ENCODE peak calls at places on chromosomes 6 and 20, in seven cellular contexts. R is GM10248, D is MM.1S, U is fibroblast of villous mesenchyme, P is RWPE1, M is neural crest cell, E is foreskin fibroblast. Y is an unnamed sample.

GRCh38 chr6:24431045-24431451 is 28.3 kb downstream of the MRS2 start:
- DNase-seq in R (peak; percentile 39), D (peak; percentile 43), U (peak; percentile 59), P (peak; percentile 45), M (peak; percentile 12), E (no peak), Y (peak; percentile 42)

GRCh38 chr6:159716247-159717086 is 10.8 kb upstream of the WTAP start:
- DNase-seq in R (no peak), D (no peak), U (peak; percentile 97), P (peak; percentile 78), M (no peak), E (peak; percentile 95), Y (no peak)

GRCh38 chr20:35601021-35601973 is 14.3 kb upstream of the SPAG4 start:
- DNase-seq in R (peak; percentile 84), D (peak; percentile 74), U (peak; percentile 82), P (peak; percentile 88), M (peak; percentile 56), E (peak; percentile 66), Y (peak; percentile 86)

GRCh38 chr6:90123796-90124195 is 172.8 kb downstream of the BACH2 start:
- DNase-seq in R (no peak), D (no peak), U (no peak), P (peak; percentile 36), M (no peak), E (no peak), Y (no peak)

GRCh38 chr6:20696676-20697075 is 162.4 kb downstream of the CDKAL1 start:
- DNase-seq in R (no peak), D (no peak), U (peak; percentile 90), P (no peak), M (no peak), E (peak; percentile 89), Y (no peak)

GRCh38 chr6:31912186-31912585 is 10.3 kb upstream of the ZBTB12 start:
- DNase-seq in R (no peak), D (no peak), U (no peak), P (no peak), M (no peak), E (no peak), Y (no peak)

GRCh38 chr20:16801919-16802651 is 53.9 kb downstream of the OTOR start:
- DNase-seq in R (peak; percentile 45), D (peak; percentile 53), U (peak; percentile 51), P (peak; percentile 49), M (peak; percentile 87), E (peak; percentile 24), Y (peak; percentile 32)

GRCh38 chr6:105608711-105609374 is 206.0 kb upstream of the PREP start:
- DNase-seq in R (no peak), D (no peak), U (peak; percentile 99), P (no peak), M (no peak), E (peak; percentile 85), Y (no peak)

GRCh38 chr6:84263557-84263956 is 36.1 kb upstream of the CEP162 start:
- DNase-seq in R (no peak), D (no peak), U (peak; percentile 6), P (no peak), M (no peak), E (no peak), Y (no peak)

GRCh38 chr6:26020291-26020982 is 57.8 kb downstream of the TRIM38 start:
- DNase-seq in R (peak; percentile 83), D (peak; percentile 83), U (peak; percentile 93), P (peak; percentile 97), M (peak; percentile 62), E (peak; percentile 88), Y (peak; percentile 87)

GRCh38 chr6:102023977-102024657 is 630.6 kb downstream of the GRIK2 start:
- DNase-seq in R (no peak), D (no peak), U (no peak), P (no peak), M (no peak), E (no peak), Y (no peak)

GRCh38 chr6:52512199-52512598 is 64.7 kb downstream of the TRAM2 start:
- DNase-seq in R (no peak), D (no peak), U (peak; percentile 94), P (peak; percentile 66), M (no peak), E (peak; percentile 84), Y (no peak)

GRCh38 chr20:3730803-3731370 is 1.6 kb upstream of the HSPA12B start:
- DNase-seq in R (no peak), D (no peak), U (no peak), P (no peak), M (no peak), E (no peak), Y (no peak)

GRCh38 chr20:34302312-34302722 is 838 bp downstream of the AHCY start:
- DNase-seq in R (no peak), D (peak; percentile 32), U (peak; percentile 36), P (peak; percentile 74), M (no peak), E (peak; percentile 26), Y (no peak)

DNA sequence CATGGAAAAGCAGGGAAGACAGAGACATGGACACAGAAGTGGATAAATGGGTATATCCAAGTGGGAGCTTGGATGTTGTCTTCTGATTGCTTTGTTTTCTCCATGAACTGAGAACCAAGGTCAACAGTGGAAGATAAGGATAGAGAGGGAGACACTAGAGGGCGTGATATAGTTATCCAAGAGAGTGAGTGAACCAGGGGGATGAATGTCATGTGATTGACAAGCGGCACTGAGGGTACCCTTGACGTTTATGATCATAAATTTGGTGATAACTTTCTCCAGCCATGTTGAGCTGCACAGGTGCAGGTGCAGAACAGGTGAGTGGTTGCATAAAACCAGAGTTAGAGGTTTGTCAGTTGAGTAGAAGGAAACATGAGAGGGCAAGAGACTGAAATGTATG is 20.7 kb downstream of the EBF4 start:
- DNase-seq in R (no peak), D (no peak), U (no peak), P (no peak), M (no peak), E (no peak), Y (no peak)
- TF ChIP-seq CTCF in R (peak; percentile 40), D (peak; percentile 53), U (no peak), P (no peak), M (no peak), E (peak; percentile 16), Y (peak; percentile 41)

GRCh38 chr6:166036321-166037105 is 131.1 kb downstream of the TBXT start:
- DNase-seq in R (no peak), D (no peak), U (no peak), P (no peak), M (no peak), E (no peak), Y (no peak)

GRCh38 chr6:166027761-166028160 is 139.9 kb downstream of the TBXT start:
- DNase-seq in R (no peak), D (no peak), U (no peak), P (no peak), M (no peak), E (no peak), Y (no peak)

GRCh38 chr6:166031275-166031674 is 136.4 kb downstream of the TBXT start:
- DNase-seq in R (no peak), D (no peak), U (no peak), P (no peak), M (no peak), E (no peak), Y (no peak)

GRCh38 chr6:166029506-166029905 is 138.1 kb downstream of the TBXT start:
- DNase-seq in R (no peak), D (no peak), U (peak; percentile 64), P (no peak), M (no peak), E (no peak), Y (no peak)

DNA sequence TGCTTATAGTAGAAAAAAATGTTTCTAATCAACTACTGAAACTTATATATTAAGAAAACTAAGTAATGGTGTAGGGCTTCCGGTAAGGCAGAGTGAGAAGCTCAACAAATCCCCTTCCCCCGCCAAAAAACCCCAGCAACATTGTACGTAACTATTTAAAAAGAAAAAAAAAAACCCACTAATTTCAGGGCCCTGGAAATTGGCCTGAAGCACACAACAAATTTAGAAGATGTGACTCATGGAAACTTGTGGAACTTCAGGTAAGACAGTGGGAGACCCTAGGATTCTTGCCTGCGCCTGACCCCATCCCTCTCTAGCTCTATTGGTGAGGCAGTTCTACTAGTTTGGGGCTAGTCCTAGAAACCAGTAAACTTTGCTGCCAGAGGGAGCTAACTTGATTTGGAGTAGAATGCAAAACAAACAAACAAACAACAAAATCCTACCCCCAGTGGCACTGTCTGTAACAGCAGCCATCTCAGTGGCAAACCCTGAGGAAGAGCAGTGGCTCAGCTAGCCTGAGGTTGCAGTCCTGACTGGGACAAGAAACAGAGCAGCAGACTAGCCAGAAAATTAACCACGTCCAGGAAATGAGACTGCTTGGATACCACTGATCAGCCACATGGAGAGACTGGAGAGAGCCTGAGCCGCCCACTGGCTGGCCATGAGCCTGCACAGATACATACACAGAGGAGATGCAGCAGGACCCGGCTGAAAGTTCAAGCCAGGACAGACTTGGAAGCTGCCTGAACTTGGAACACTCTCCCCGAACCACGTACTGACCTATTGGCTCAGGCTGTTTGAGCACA is 135.1 kb downstream of the TBXT start:
- DNase-seq in R (no peak), D (no peak), U (peak; percentile 95), P (no peak), M (no peak), E (peak; percentile 37), Y (no peak)
- TF ChIP-seq CTCF in R (no peak), D (no peak), U (peak; percentile 38), P (no peak), M (peak; percentile 42), E (no peak), Y (no peak)

GRCh38 chr20:50285376-50286173 is 94.9 kb downstream of the CEBPB start:
- DNase-seq in R (peak; percentile 70), D (no peak), U (peak; percentile 97), P (no peak), M (no peak), E (peak; percentile 84), Y (peak; percentile 74)
- TF ChIP-seq CTCF in R (no peak), D (no peak), U (no peak), P (no peak), M (no peak), E (no peak), Y (no peak)

GRCh38 chr20:1920252-1920651 is 25.0 kb downstream of the SIRPA start:
- DNase-seq in R (no peak), D (no peak), U (no peak), P (no peak), M (no peak), E (no peak), Y (no peak)
- TF ChIP-seq CTCF in R (no peak), D (no peak), U (no peak), P (no peak), M (no peak), E (no peak), Y (no peak)

GRCh38 chr6:157996918-157997702 is 15.4 kb downstream of the SYNJ2 start:
- DNase-seq in R (no peak), D (no peak), U (no peak), P (no peak), M (no peak), E (no peak), Y (no peak)
- TF ChIP-seq CTCF in R (no peak), D (no peak), U (no peak), P (no peak), M (no peak), E (no peak), Y (no peak)